ENCODE peak calls at places on chromosomes 7 and 10, in five cellular contexts. K is endothelial cell; R is stimulated activated CD8-positive, alpha-beta memory T cell treated with anti-CD3 and anti-CD28 coated beads, Interleukin-15, amount 100 ng/mL, for 4 hours; M is transverse colon; E is stimulated activated CD4-positive, alpha-beta T cell treated with anti-CD3 and anti-CD28 coated beads, Interleukin-4, amount 100 ng/mL, for 4 hours. L is an unnamed sample.

GRCh38 chr7:30988346-30989005 is 24.7 kb downstream of the GHRHR start:
- DNase-seq in K (no peak), R (no peak), M (peak; percentile 49), E (no peak), L (peak; percentile 21)

GRCh38 chr7:143217806-143218205 is 4.0 kb upstream of the TAS2R40 start:
- DNase-seq in K (no peak), R (no peak), M (no peak), E (no peak), L (no peak)

GRCh38 chr10:69215405-69216176 is 4.5 kb upstream of the HKDC1 start:
- DNase-seq in K (no peak), R (no peak), M (no peak), E (no peak), L (no peak)

GRCh38 chr10:99344715-99345114 is 15.6 kb downstream of the CNNM1 start:
- DNase-seq in K (no peak), R (no peak), M (no peak), E (no peak), L (no peak)

GRCh38 chr10:76743169-76743568 is 894.4 kb downstream of the KCNMA1 start:
- DNase-seq in K (no peak), R (no peak), M (no peak), E (no peak), L (no peak)

GRCh38 chr10:100104300-100104699 is 22.6 kb upstream of the CPN1 start:
- DNase-seq in K (no peak), R (no peak), M (no peak), E (no peak), L (no peak)

GRCh38 chr10:95832216-95833037 is 75.3 kb upstream of the CC2D2B start:
- DNase-seq in K (no peak), R (no peak), M (peak; percentile 37), E (no peak), L (no peak)

GRCh38 chr7:82376739-82377138 is 66.8 kb downstream of the CACNA2D1 start:
- DNase-seq in K (no peak), R (no peak), M (no peak), E (no peak), L (no peak)

GRCh38 chr7:158106272-158106671 is 481.4 kb downstream of the PTPRN2 start:
- DNase-seq in K (no peak), R (no peak), M (no peak), E (no peak), L (no peak)

GRCh38 chr10:110535958-110536891 is 31.3 kb upstream of the SMC3 start:
- DNase-seq in K (no peak), R (peak; percentile 76), M (peak; percentile 36), E (peak; percentile 45), L (no peak)

GRCh38 chr10:47309403-47310089 is 9.5 kb downstream of the GDF10 start:
- DNase-seq in K (peak; percentile 39), R (no peak), M (no peak), E (no peak), L (peak; percentile 14)

GRCh38 chr7:100089458-100090201 is 861 bp downstream of the COPS6 start:
- DNase-seq in K (no peak), R (no peak), M (no peak), E (no peak), L (no peak)

GRCh38 chr10:35639651-35640311 is 2.3 kb downstream of the FZD8 start:
- DNase-seq in K (peak; percentile 45), R (no peak), M (peak; percentile 14), E (no peak), L (no peak)

GRCh38 chr10:68345621-68346020 is 12.9 kb upstream of the PBLD start:
- DNase-seq in K (no peak), R (no peak), M (no peak), E (no peak), L (no peak)

GRCh38 chr10:63866747-63867140 is 345.5 kb downstream of the REEP3 start:
- DNase-seq in K (no peak), R (no peak), M (no peak), E (no peak), L (no peak)

GRCh38 chr10:42943025-42943818 is 133.6 kb upstream of the RET start:
- DNase-seq in K (no peak), R (no peak), M (no peak), E (no peak), L (no peak)

GRCh38 chr10:70649526-70649925 is 22.8 kb upstream of the ADAMTS14 start:
- DNase-seq in K (no peak), R (no peak), M (no peak), E (no peak), L (no peak)

L was measured in HAP-1.